ENCODE peak calls at places on chromosome 2, in four cellular contexts. One of them, this sample, is unnamed.

GRCh38 chr2:160703648-160704585 is 210.3 kb upstream of the RBMS1 start:
- DNase-seq in foreskin fibroblast: peak
- DNase-seq in fibroblast of lung: no peak
- DNase-seq in IMR-90: no peak
- DNase-seq in this sample: no peak

GRCh38 chr2:184824597-184824996 is 226.3 kb downstream of the ZNF804A start:
- DNase-seq in IMR-90: no peak
- DNase-seq in fibroblast of lung: no peak
- DNase-seq in foreskin fibroblast: no peak
- DNase-seq in this sample: no peak

GRCh38 chr2:240374085-240374907 is 61.2 kb upstream of the GPC1 start:
- DNase-seq in IMR-90: peak
- DNase-seq in foreskin fibroblast: peak
- DNase-seq in fibroblast of lung: peak
- DNase-seq in this sample: peak

GRCh38 chr2:210756821-210757220 is 200.4 kb downstream of the CPS1 start:
- DNase-seq in IMR-90: no peak
- DNase-seq in fibroblast of lung: peak
- DNase-seq in foreskin fibroblast: no peak
- DNase-seq in this sample: no peak

GRCh38 chr2:19358242-19359020 is at the start of gene OSR1:
- DNase-seq in IMR-90: peak
- DNase-seq in foreskin fibroblast: peak
- DNase-seq in fibroblast of lung: peak
- DNase-seq in this sample: peak

GRCh38 chr2:163132850-163133249 is 294.3 kb upstream of the KCNH7 start:
- DNase-seq in fibroblast of lung: peak
- DNase-seq in IMR-90: peak
- DNase-seq in foreskin fibroblast: no peak
- DNase-seq in this sample: no peak

GRCh38 chr2:112881217-112882000 is 29.6 kb upstream of the IL37 start:
- DNase-seq in IMR-90: peak
- DNase-seq in fibroblast of lung: peak
- DNase-seq in foreskin fibroblast: peak
- DNase-seq in this sample: peak

GRCh38 chr2:20052229-20052871 is 922 bp upstream of the LAPTM4A start:
- DNase-seq in IMR-90: peak
- DNase-seq in fibroblast of lung: peak
- DNase-seq in foreskin fibroblast: no peak
- DNase-seq in this sample: no peak

GRCh38 chr2:33430856-33431255 is 45.6 kb upstream of the RASGRP3 start:
- DNase-seq in fibroblast of lung: no peak
- DNase-seq in IMR-90: peak
- DNase-seq in foreskin fibroblast: no peak
- DNase-seq in this sample: no peak

GRCh38 chr2:211085056-211085680 is 528.8 kb downstream of the CPS1 start:
- DNase-seq in fibroblast of lung: peak
- DNase-seq in IMR-90: peak
- DNase-seq in foreskin fibroblast: no peak
- DNase-seq in this sample: peak

GRCh38 chr2:28036307-28036706 is 145.8 kb downstream of the BABAM2 start:
- DNase-seq in fibroblast of lung: no peak
- DNase-seq in foreskin fibroblast: peak
- DNase-seq in IMR-90: peak
- DNase-seq in this sample: no peak

GRCh38 chr2:16226942-16227664 is 286.8 kb downstream of the MYCN start:
- DNase-seq in IMR-90: no peak
- DNase-seq in fibroblast of lung: no peak
- DNase-seq in foreskin fibroblast: no peak
- DNase-seq in this sample: no peak

GRCh38 chr2:84388133-84388532 is 70.9 kb downstream of the SUCLG1 start:
- DNase-seq in foreskin fibroblast: no peak
- DNase-seq in fibroblast of lung: peak
- DNase-seq in IMR-90: peak
- DNase-seq in this sample: no peak

GRCh38 chr2:180707867-180708205 is 272.6 kb upstream of the UBE2E3 start:
- DNase-seq in IMR-90: peak
- DNase-seq in fibroblast of lung: peak
- DNase-seq in foreskin fibroblast: peak
- DNase-seq in this sample: peak

DNA sequence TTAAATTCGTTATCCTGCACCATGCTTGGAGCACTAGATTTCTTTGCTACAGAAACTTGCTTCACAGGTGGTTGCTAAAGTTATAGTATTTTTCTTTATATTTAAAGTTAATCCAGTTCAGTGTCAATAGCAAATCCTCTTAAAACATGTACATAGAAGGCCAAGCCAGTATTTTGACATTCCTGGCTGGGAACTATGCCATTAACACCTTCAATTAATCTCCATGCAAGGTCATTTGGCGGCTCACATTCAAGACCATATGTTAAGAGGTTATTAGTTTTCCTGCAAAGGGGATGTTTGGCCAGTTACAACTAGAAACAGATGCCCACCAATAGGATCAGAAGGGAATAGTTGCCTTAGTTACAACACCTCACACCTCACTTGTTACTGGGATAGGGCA is 261.3 kb upstream of the MEIS1 start:
- DNase-seq in fibroblast of lung: no peak
- DNase-seq in foreskin fibroblast: no peak
- DNase-seq in IMR-90: no peak
- DNase-seq in this sample: no peak
- TF ChIP-seq CTCF in fibroblast of lung: no peak
- TF ChIP-seq CTCF in foreskin fibroblast: no peak
- TF ChIP-seq CTCF in IMR-90: no peak
- TF ChIP-seq CTCF in this sample: no peak

GRCh38 chr2:650343-651310 is 26.6 kb downstream of the TMEM18 start:
- DNase-seq in fibroblast of lung: no peak
- DNase-seq in foreskin fibroblast: no peak
- DNase-seq in IMR-90: no peak
- DNase-seq in this sample: no peak

GRCh38 chr2:654896-655295 is 22.3 kb downstream of the TMEM18 start:
- DNase-seq in foreskin fibroblast: no peak
- DNase-seq in fibroblast of lung: no peak
- DNase-seq in IMR-90: no peak
- DNase-seq in this sample: no peak

GRCh38 chr2:651961-652373 is 25.2 kb downstream of the TMEM18 start:
- DNase-seq in IMR-90: no peak
- DNase-seq in foreskin fibroblast: no peak
- DNase-seq in fibroblast of lung: no peak
- DNase-seq in this sample: no peak

GRCh38 chr2:653645-654425 is 23.4 kb downstream of the TMEM18 start:
- DNase-seq in foreskin fibroblast: no peak
- DNase-seq in fibroblast of lung: no peak
- DNase-seq in IMR-90: no peak
- DNase-seq in this sample: no peak

GRCh38 chr2:652881-653480 is 24.2 kb downstream of the TMEM18 start:
- DNase-seq in fibroblast of lung: no peak
- DNase-seq in IMR-90: no peak
- DNase-seq in foreskin fibroblast: no peak
- DNase-seq in this sample: no peak
- H3K4me3 ChIP-seq in fibroblast of lung: no peak
- H3K4me3 ChIP-seq in IMR-90: no peak
- H3K4me3 ChIP-seq in foreskin fibroblast: no peak
- H3K4me3 ChIP-seq in this sample: no peak

DNA sequence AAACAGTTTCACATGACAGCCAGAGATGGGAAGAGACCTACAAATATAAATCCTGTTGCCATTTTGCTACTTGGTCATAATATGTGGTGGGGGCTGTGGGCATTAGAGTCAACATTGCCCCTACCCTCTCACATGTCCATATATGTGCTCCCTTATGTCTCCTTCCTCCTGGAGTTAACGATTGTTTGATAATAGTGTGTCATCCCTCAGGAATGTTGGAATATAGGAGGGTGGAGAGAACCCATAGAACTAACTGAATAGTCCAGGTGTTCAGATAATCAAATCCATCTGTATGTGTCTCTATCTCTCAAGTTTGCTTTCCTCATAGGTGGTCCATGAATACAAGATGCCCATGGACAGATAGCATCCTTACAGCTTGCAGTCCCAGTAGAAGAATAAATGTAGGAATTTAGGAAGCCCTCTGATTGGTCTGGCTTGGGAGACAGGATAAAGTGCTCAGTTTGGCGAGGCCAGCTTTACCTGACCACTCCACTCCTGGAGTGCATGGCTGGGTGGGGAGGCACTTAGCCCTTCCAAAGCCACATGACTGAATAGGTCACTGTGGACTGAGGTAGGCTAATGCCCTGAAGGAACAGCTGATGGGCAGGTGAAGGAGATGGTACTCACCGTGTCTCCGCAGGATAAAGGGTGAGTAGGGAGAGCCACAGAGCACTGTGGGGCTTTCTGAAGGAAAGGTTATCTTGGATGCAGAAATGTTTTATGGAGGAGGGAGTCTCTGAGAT is 166.9 kb downstream of the CDCA7 start:
- DNase-seq in fibroblast of lung: peak
- DNase-seq in IMR-90: no peak
- DNase-seq in foreskin fibroblast: no peak
- DNase-seq in this sample: no peak
- TF ChIP-seq CTCF in fibroblast of lung: no peak
- TF ChIP-seq CTCF in IMR-90: no peak
- TF ChIP-seq CTCF in foreskin fibroblast: no peak
- TF ChIP-seq CTCF in this sample: no peak

DNA sequence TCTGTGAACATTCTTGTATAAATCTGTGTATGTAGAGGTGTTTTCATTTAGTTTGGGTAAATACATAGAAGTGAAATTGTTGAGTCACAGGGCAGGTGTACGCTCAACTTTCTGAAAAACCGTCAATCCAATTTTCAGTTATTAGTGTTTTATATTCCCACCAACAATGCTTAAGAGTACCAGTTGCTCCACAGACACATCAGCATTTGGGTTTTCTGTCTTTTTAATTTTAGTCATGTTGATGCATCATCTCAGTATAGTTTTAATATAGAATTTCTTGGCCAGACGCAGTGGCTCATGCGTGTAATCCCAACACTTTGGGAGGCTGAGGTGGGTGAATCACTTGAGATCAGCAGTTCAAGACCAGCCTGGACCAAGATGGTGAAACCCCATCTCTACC is 3.2 kb upstream of the GNLY start:
- DNase-seq in IMR-90: no peak
- DNase-seq in fibroblast of lung: no peak
- DNase-seq in foreskin fibroblast: no peak
- DNase-seq in this sample: no peak
- H3K4me3 ChIP-seq in IMR-90: no peak
- H3K4me3 ChIP-seq in fibroblast of lung: no peak
- H3K4me3 ChIP-seq in foreskin fibroblast: no peak
- H3K4me3 ChIP-seq in this sample: no peak

GRCh38 chr2:46333912-46334311 is 36.7 kb downstream of the EPAS1 start:
- DNase-seq in fibroblast of lung: no peak
- DNase-seq in foreskin fibroblast: no peak
- DNase-seq in IMR-90: no peak
- DNase-seq in this sample: no peak
- TF ChIP-seq CTCF in fibroblast of lung: peak
- TF ChIP-seq CTCF in foreskin fibroblast: peak
- TF ChIP-seq CTCF in IMR-90: peak
- TF ChIP-seq CTCF in this sample: peak

DNA sequence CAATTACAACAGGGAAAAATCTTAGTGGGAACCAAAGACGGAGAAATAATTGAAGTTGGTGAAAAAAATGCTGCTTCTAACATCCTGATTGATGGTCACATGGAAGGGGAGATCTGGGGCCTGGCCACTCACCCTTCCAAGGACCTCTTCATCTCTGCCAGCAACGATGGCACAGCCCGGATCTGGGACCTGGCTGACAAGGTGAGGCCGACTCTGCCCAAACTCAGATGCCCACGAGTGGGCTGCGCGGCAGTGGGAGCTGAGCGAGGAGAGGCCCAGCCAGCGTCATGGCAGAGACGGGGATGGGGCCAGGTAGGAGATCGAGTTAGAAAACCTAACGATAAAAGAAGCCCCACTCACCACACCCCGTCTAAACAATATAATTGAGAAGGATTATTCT is 87.7 kb downstream of the RTN4 start:
- DNase-seq in IMR-90: no peak
- DNase-seq in foreskin fibroblast: no peak
- DNase-seq in fibroblast of lung: no peak
- DNase-seq in this sample: no peak
- H3K4me3 ChIP-seq in IMR-90: no peak
- H3K4me3 ChIP-seq in foreskin fibroblast: no peak
- H3K4me3 ChIP-seq in fibroblast of lung: no peak
- H3K4me3 ChIP-seq in this sample: no peak

DNA sequence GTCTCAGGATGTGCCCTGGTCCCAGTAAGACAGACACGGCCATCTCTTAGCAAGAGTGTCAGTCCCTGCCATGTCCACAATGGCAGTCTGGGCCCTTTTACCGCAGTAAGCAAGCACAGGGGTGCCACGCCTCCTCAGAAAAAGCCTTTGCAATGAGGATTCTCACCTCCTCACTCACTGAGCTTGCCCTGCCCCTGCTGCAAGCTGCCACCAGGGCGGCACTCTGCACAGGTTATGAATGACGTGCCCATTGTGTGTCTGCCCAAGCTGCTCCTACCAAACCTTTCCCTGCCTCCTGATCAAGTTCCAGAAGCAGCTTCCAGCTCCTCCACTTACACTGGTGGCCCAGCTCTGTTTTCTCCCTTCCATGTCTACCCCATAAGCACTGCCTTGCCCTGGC is 23.3 kb downstream of the ERCC3 start:
- DNase-seq in foreskin fibroblast: no peak
- DNase-seq in fibroblast of lung: no peak
- DNase-seq in IMR-90: no peak
- DNase-seq in this sample: no peak
- TF ChIP-seq CTCF in foreskin fibroblast: no peak
- TF ChIP-seq CTCF in fibroblast of lung: no peak
- TF ChIP-seq CTCF in IMR-90: no peak
- TF ChIP-seq CTCF in this sample: peak

GRCh38 chr2:24926220-24926601 is 6.2 kb upstream of the ADCY3 start:
- DNase-seq in IMR-90: no peak
- DNase-seq in foreskin fibroblast: no peak
- DNase-seq in fibroblast of lung: no peak
- DNase-seq in this sample: no peak
- H3K4me3 ChIP-seq in IMR-90: no peak
- H3K4me3 ChIP-seq in foreskin fibroblast: no peak
- H3K4me3 ChIP-seq in fibroblast of lung: no peak
- H3K4me3 ChIP-seq in this sample: no peak

GRCh38 chr2:122191331-122191730 is 435.9 kb downstream of the TSN start:
- DNase-seq in IMR-90: no peak
- DNase-seq in foreskin fibroblast: no peak
- DNase-seq in fibroblast of lung: no peak
- DNase-seq in this sample: peak
- TF ChIP-seq CTCF in IMR-90: no peak
- TF ChIP-seq CTCF in foreskin fibroblast: peak
- TF ChIP-seq CTCF in fibroblast of lung: peak
- TF ChIP-seq CTCF in this sample: peak

DNA sequence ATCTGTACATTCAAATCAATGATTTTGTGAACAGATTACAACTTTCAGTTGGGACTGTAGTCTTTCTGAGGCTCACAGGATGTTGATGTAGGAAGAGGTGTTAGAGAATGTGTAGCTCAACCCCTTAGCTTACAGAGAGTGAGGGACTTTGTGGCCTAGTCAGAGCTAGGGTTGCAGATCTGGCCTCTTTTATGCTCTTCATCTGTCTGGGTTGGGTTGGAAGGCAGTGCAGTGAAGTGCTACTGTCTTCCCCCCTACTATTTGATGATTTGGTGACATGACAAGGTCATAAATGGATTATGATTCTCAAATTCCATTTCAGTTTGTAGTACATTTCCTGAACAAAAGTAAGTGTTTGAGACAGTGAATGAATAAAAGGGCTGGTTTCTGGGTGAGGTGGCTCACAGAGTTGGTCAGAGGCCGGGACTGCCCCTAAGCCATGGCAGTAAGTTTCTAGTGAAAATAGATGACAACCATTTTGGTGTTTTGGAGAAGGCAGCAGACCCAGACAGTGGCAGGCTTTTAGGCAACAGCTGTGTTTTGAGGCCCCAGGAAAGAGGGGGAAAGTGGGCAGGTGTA is 21.6 kb downstream of the MAP4K4 start:
- DNase-seq in foreskin fibroblast: no peak
- DNase-seq in IMR-90: peak
- DNase-seq in fibroblast of lung: no peak
- DNase-seq in this sample: no peak
- H3K4me3 ChIP-seq in foreskin fibroblast: no peak
- H3K4me3 ChIP-seq in IMR-90: no peak
- H3K4me3 ChIP-seq in fibroblast of lung: no peak
- H3K4me3 ChIP-seq in this sample: no peak

This sample was measured in brain microvascular endothelial cell.